ENCODE peak calls at places on chromosome 20, in eight cellular contexts. O is HepG2, C is GM23248, T is mammary epithelial cell, E is fibroblast of lung, Q is PC-9, B is neural progenitor cell, K is MM.1S. W is an unnamed sample.

GRCh38 chr20:4435210-4435609 is 286.5 kb upstream of the PRND start:
- DNase-seq in Q (no peak), B (no peak), E (peak), C (peak), T (no peak), K (no peak), O (no peak), W (no peak)

GRCh38 chr20:34558320-34559202 is at the start of gene MAP1LC3A:
- DNase-seq in Q (peak), T (peak), C (peak), K (no peak), B (peak), E (peak), O (no peak), W (peak)

GRCh38 chr20:1894951-1895673 is at the start of gene SIRPA:
- DNase-seq in T (peak), E (peak), Q (peak), B (peak), C (peak), O (no peak), K (peak), W (peak)

GRCh38 chr20:41362748-41363140 is 3.9 kb downstream of the EMILIN3 start:
- DNase-seq in E (no peak), O (no peak), C (no peak), T (no peak), B (no peak), Q (no peak), K (no peak), W (no peak)

GRCh38 chr20:19396466-19397081 is 184.1 kb downstream of the SLC24A3 start:
- DNase-seq in K (no peak), E (no peak), C (no peak), B (no peak), T (no peak), Q (no peak), O (no peak), W (no peak)

GRCh38 chr20:2707353-2708072 is 14.9 kb downstream of the EBF4 start:
- DNase-seq in E (no peak), B (no peak), K (no peak), T (no peak), C (no peak), Q (no peak), O (no peak), W (no peak)

GRCh38 chr20:18666803-18667460 is 79.1 kb downstream of the DTD1 start:
- DNase-seq in T (no peak), Q (no peak), K (no peak), C (peak), B (no peak), E (no peak), O (no peak), W (peak)

GRCh38 chr20:25047766-25048165 is 10.2 kb downstream of the ACSS1 start:
- DNase-seq in O (no peak), K (no peak), C (no peak), Q (no peak), E (no peak), T (no peak), B (no peak), W (no peak)

GRCh38 chr20:32359633-32360332 is 1.7 kb downstream of the ASXL1 start:
- DNase-seq in K (peak), T (peak), O (no peak), B (peak), C (peak), Q (no peak), E (peak), W (no peak)

GRCh38 chr20:36240076-36240475 is 3.8 kb downstream of the AAR2 start:
- DNase-seq in O (no peak), C (no peak), T (no peak), Q (no peak), E (no peak), K (no peak), B (no peak), W (no peak)
- H2AFZ ChIP-seq in O (no peak), C (no peak), T (no peak), Q (no peak), E (no peak), K (no peak), B (no peak), W (no peak)

GRCh38 chr20:53216856-53217576 is 244.9 kb downstream of the TSHZ2 start:
- DNase-seq in K (peak), T (peak), E (peak), Q (peak), B (peak), C (peak), O (peak), W (peak)
- TF ChIP-seq EZH2 in K (no peak), T (no peak), E (no peak), Q (no peak), B (no peak), C (no peak), O (peak), W (no peak)

DNA sequence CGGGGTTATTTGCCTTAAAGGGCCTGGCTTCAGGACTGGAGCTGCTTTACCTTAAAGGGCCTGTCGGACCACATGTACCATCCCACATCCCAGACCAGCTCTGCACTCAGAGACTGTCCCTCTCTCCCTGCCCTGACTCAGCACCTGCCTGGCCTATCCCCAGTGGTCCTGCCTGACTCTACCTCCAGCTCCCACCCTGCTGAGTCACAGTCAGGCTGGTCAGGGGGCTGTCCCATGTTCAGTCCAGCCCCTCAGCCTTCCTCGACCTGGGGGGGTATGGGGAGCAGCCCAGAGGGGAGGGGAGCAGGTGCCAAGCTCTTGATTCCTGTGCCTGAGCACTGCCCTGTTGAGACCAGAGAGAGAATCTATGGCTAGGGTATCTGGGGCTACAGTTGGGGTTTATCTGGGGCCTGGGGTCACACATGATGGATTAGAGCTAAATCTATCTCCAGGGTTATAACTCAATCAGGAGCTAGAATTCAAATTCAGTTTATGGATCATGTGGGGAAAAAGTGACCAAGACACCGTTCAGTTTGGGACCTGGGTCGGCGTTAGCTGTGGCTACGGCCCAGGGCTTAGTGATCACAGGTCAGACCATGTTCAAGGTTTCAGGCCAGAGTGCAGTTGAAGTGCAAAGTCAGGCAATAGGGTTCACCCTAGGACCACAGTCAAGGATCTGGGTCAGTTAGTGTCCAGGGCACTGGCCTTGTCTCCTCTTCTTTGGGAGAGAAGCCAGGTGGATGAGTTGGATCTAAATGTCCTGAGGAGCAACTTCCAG is 9.4 kb upstream of the TRIB3 start:
- DNase-seq in E (no peak), Q (no peak), T (no peak), O (peak), B (no peak), K (no peak), C (no peak), W (no peak)
- H2AFZ ChIP-seq in E (peak), Q (no peak), T (peak), O (no peak), B (no peak), K (no peak), C (peak), W (peak)

GRCh38 chr20:57867181-57867803 is 157.5 kb upstream of the PMEPA1 start:
- DNase-seq in C (no peak), K (no peak), E (no peak), Q (no peak), T (no peak), O (no peak), B (no peak), W (no peak)
- TF ChIP-seq EZH2 in C (no peak), K (no peak), E (no peak), Q (no peak), T (no peak), O (no peak), B (no peak), W (no peak)

DNA sequence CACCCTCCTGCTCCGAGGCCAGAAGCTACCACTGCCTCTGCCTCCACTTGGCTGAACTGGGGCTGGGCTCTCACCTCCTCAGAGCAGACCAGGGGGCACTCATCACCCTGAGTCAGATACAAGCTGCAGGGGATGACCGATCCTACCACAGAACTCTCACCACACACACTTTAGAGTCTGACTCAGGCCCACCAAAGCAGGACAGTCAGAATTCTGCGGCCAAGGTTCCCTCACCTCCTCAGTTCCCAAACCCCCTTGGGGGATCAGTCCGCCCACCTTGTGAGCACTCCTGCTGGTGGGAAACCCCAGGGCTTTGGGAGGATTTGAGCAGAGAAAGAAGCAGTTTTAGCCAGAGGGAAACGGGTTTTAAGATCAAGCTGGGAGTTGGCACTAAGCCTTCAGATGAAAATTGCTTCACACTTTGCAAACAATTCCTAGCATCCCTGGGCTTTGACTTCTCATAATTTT is 587.8 kb upstream of the JAG1 start:
- DNase-seq in B (no peak), K (no peak), T (peak), O (no peak), C (peak), E (peak), Q (no peak), W (no peak)
- H2AFZ ChIP-seq in B (no peak), K (no peak), T (peak), O (no peak), C (no peak), E (no peak), Q (no peak), W (peak)